ENCODE peak calls at places on chromosomes 2 and 18, in eight cellular contexts. G is HTR-8/SVneo; Y is neuronal stem cell; A is stimulated activated CD4-positive, alpha-beta T cell treated with anti-CD3 and anti-CD28 coated beads, Interleukin-1b, Interleukin-23, amount 100 ng/mL, for 1 hour; T is HEK293T; F is NCI-H1436; V is HT-29; P is PC-9. K is an unnamed sample.

GRCh38 chr2:128613876-128614275 is 295.2 kb upstream of the HS6ST1 start:
- DNase-seq in G (no peak), T (no peak), Y (no peak), V (no peak), F (no peak), P (no peak), A (no peak), K (no peak)

GRCh38 chr2:27727257-27727656 is 44.3 kb upstream of the MRPL33 start:
- DNase-seq in F (no peak), P (no peak), Y (no peak), T (no peak), V (no peak), A (no peak), G (no peak), K (no peak)

GRCh38 chr2:73698101-73698500 is 39.0 kb downstream of the TPRKB start:
- DNase-seq in A (no peak), P (no peak), G (no peak), T (no peak), F (no peak), Y (no peak), V (no peak), K (no peak)

GRCh38 chr2:19559596-19560240 is 201.3 kb upstream of the OSR1 start:
- DNase-seq in Y (no peak), F (no peak), V (no peak), P (no peak), T (no peak), A (no peak), G (no peak), K (no peak)

GRCh38 chr2:32647180-32647651 is 19.4 kb downstream of the TTC27 start:
- DNase-seq in A (no peak), T (no peak), G (peak; percentile 23), V (no peak), F (no peak), P (no peak), Y (no peak), K (no peak)

GRCh38 chr18:76493213-76494107 is 1.6 kb downstream of the ZNF516 start:
- DNase-seq in G (no peak), F (peak; percentile 64), Y (peak; percentile 43), V (no peak), P (peak; percentile 43), A (no peak), T (no peak), K (no peak)

GRCh38 chr18:21342372-21342771 is 100.3 kb downstream of the GREB1L start:
- DNase-seq in A (no peak), P (no peak), G (no peak), V (no peak), Y (peak; percentile 76), F (no peak), T (no peak), K (no peak)

GRCh38 chr2:96202152-96202856 is 6.3 kb downstream of the STARD7 start:
- DNase-seq in A (no peak), P (peak; percentile 28), V (no peak), G (no peak), T (no peak), F (no peak), Y (no peak), K (no peak)

GRCh38 chr2:3650140-3650944 is 7.7 kb upstream of the ALLC start:
- DNase-seq in F (no peak), A (no peak), P (no peak), G (no peak), V (no peak), T (no peak), Y (peak; percentile 18), K (no peak)

GRCh38 chr2:196160101-196160500 is 11.3 kb downstream of the STK17B start:
- DNase-seq in V (peak; percentile 85), P (peak; percentile 79), A (no peak), F (no peak), G (peak; percentile 69), Y (no peak), T (no peak), K (peak; percentile 89)

GRCh38 chr2:1482253-1482675 is 69.0 kb downstream of the TPO start:
- DNase-seq in A (no peak), F (no peak), Y (no peak), P (no peak), V (no peak), T (no peak), G (no peak), K (no peak)

K was measured in T-helper 1 cell.